ENCODE peak calls at places on chromosomes 6 and 20, in ten cellular contexts. U, H, Z, B, E, D, C, I, V and M are unnamed samples.

GRCh38 chr6:2766767-2767314 is 1.6 kb downstream of the WRNIP1 start:
- DNase-seq in U (no peak), H (no peak), Z (no peak), B (no peak), E (no peak), D (no peak), C (no peak), I (peak; percentile 16), V (no peak), M (no peak)

GRCh38 chr6:130724089-130724488 is 103.1 kb upstream of the SMLR1 start:
- DNase-seq in U (no peak), H (no peak), Z (no peak), B (no peak), E (no peak), D (no peak), C (no peak), I (no peak), V (no peak), M (no peak)

GRCh38 chr6:3623451-3624267 is 127.9 kb downstream of the PXDC1 start:
- DNase-seq in U (no peak), H (no peak), Z (no peak), B (no peak), E (no peak), D (no peak), C (no peak), I (no peak), V (no peak), M (no peak)

GRCh38 chr20:56554869-56555268 is 21.8 kb downstream of the FAM209B start:
- DNase-seq in U (no peak), H (peak; percentile 43), Z (peak; percentile 48), B (peak; percentile 38), E (peak; percentile 90), D (peak; percentile 96), C (peak; percentile 80), I (peak; percentile 99), V (peak; percentile 88), M (peak; percentile 95)

GRCh38 chr6:27213544-27214125 is 33.9 kb upstream of the PRSS16 start:
- DNase-seq in U (no peak), H (no peak), Z (no peak), B (no peak), E (no peak), D (peak; percentile 7), C (peak; percentile 74), I (no peak), V (no peak), M (no peak)

GRCh38 chr20:49507741-49508434 is 25.4 kb upstream of the KCNB1 start:
- DNase-seq in U (no peak), H (peak; percentile 57), Z (no peak), B (no peak), E (no peak), D (no peak), C (no peak), I (no peak), V (no peak), M (no peak)

GRCh38 chr6:133583907-133584306 is 305.0 kb upstream of the TCF21 start:
- DNase-seq in U (no peak), H (no peak), Z (no peak), B (no peak), E (no peak), D (no peak), C (no peak), I (no peak), V (no peak), M (no peak)

GRCh38 chr6:44942201-44942600 is 385.9 kb upstream of the RUNX2 start:
- DNase-seq in U (no peak), H (no peak), Z (no peak), B (no peak), E (no peak), D (no peak), C (no peak), I (peak; percentile 9), V (no peak), M (no peak)

GRCh38 chr20:38674178-38675133 is 49.8 kb upstream of the SLC32A1 start:
- DNase-seq in U (no peak), H (no peak), Z (no peak), B (peak; percentile 49), E (no peak), D (peak; percentile 62), C (peak; percentile 82), I (no peak), V (no peak), M (no peak)

GRCh38 chr20:36542516-36543186 is 1.3 kb downstream of the MYL9 start:
- DNase-seq in U (no peak), H (no peak), Z (no peak), B (no peak), E (no peak), D (no peak), C (no peak), I (no peak), V (no peak), M (no peak)
- H3K4me3 ChIP-seq in U (peak overlapping the region; percentile 65), H (peak overlapping the region; percentile 68), Z (peak overlapping the region; percentile 92), B (peak overlapping the region; percentile 55), E (no peak overlapping the region), D (peak overlapping the region; percentile 94), C (no peak overlapping the region), I (no peak overlapping the region), V (peak overlapping the region; percentile 99), M (peak overlapping the region; percentile 62)

DNA sequence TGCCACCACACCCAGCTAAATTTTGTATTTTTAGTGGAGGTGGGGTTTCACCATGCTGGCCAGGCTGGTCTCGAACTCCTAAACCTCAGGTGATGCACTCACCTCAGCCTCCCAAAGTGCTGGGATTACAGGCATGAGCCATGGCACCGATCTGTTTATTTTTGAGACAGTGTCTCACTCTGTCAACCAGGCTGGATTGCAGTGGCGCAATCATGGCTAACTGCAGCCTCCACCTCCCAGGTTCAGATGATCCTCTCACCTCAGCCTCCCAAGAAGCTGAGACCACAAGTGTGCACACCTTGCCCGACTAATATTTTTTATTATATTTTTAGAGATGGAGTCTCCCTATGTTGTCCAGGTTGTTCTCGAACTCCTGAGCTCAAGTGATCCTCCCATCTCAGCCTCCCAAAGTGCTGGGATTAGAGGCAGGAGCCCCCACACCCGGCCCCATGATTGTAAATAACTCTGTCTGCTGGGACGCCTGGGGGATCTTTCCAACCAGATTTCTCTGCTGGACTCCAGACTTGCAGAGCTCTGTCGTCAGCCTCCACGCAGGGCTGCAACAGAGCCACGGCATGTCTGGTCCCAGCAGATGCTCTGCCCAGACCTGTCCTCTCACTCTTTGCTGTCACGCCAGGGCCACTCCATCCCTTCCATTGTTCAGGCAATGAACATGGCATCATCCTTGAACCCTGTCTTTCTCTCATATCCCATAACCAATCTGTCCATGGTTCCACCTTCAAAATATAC is 25.3 kb downstream of the SYNJ2 start:
- DNase-seq in U (peak; percentile 20), H (no peak), Z (no peak), B (no peak), E (no peak), D (no peak), C (no peak), I (no peak), V (no peak), M (no peak)
- TF ChIP-seq CTCF in U (no peak), H (no peak), Z (no peak), B (no peak), E (no peak), D (no peak), C (no peak), I (no peak), V (no peak), M (no peak)

GRCh38 chr20:10433623-10434466 is at the start of gene MKKS:
- DNase-seq in U (peak; percentile 94), H (peak; percentile 82), Z (peak; percentile 95), B (peak; percentile 92), E (peak; percentile 80), D (peak; percentile 96), C (peak; percentile 95), I (peak; percentile 90), V (no peak), M (peak; percentile 77)
- H3K4me3 ChIP-seq in U (peak within 1 kb of the TSS; percentile 97), H (peak within 1 kb of the TSS; percentile 83), Z (peak within 1 kb of the TSS; percentile 47), B (peak within 1 kb of the TSS; percentile 90), E (peak within 1 kb of the TSS; percentile 96), D (peak within 1 kb of the TSS; percentile 97), C (peak within 1 kb of the TSS; percentile 59), I (peak within 1 kb of the TSS; percentile 73), V (peak within 1 kb of the TSS; percentile 98), M (peak within 1 kb of the TSS; percentile 79)

GRCh38 chr6:72218125-72218524 is 331.8 kb downstream of the RIMS1 start:
- DNase-seq in U (no peak), H (no peak), Z (no peak), B (no peak), E (peak; percentile 3), D (peak; percentile 34), C (peak; percentile 30), I (peak; percentile 13), V (no peak), M (peak; percentile 3)
- TF ChIP-seq CTCF in U (peak; percentile 8), H (no peak), Z (no peak), B (peak; percentile 10), E (peak; percentile 54), D (peak; percentile 71), C (peak; percentile 48), I (peak; percentile 25), V (peak; percentile 61), M (peak; percentile 55)